ENCODE peak calls at places on chromosomes 2 and 18, in seven cellular contexts. One of them, this sample, is unnamed.
A peak's percentile ranks its signal among the peaks of the same experiment; 100 is the strongest.

GRCh38 chr2:25369439-25369838 is 27.7 kb upstream of the DNMT3A start:
- DNase-seq in hepatocyte: no peak
- DNase-seq in GM04503: no peak
- DNase-seq in psoas muscle: no peak
- DNase-seq in right cardiac atrium: no peak
- DNase-seq in lung: no peak
- DNase-seq in substantia nigra: no peak
- DNase-seq in this sample: no peak

GRCh38 chr2:10043256-10043905 is at the start of gene KLF11:
- DNase-seq in hepatocyte: peak; percentile 97
- DNase-seq in GM04503: no peak
- DNase-seq in psoas muscle: peak; percentile 97
- DNase-seq in right cardiac atrium: peak; percentile 98
- DNase-seq in lung: peak; percentile 88
- DNase-seq in substantia nigra: peak; percentile 68
- DNase-seq in this sample: peak; percentile 94

GRCh38 chr2:20448246-20449046 is 1.6 kb downstream of the RHOB start:
- DNase-seq in hepatocyte: no peak
- DNase-seq in GM04503: no peak
- DNase-seq in psoas muscle: no peak
- DNase-seq in right cardiac atrium: peak; percentile 71
- DNase-seq in lung: no peak
- DNase-seq in substantia nigra: peak; percentile 35
- DNase-seq in this sample: no peak

GRCh38 chr2:177059313-177059712 is 153.3 kb upstream of the HNRNPA3 start:
- DNase-seq in hepatocyte: no peak
- DNase-seq in GM04503: no peak
- DNase-seq in psoas muscle: no peak
- DNase-seq in right cardiac atrium: no peak
- DNase-seq in lung: no peak
- DNase-seq in substantia nigra: no peak
- DNase-seq in this sample: no peak

GRCh38 chr2:240891492-240892340 is 4.2 kb downstream of the MAB21L4 start:
- DNase-seq in hepatocyte: no peak
- DNase-seq in GM04503: no peak
- DNase-seq in psoas muscle: no peak
- DNase-seq in right cardiac atrium: peak; percentile 47
- DNase-seq in lung: no peak
- DNase-seq in substantia nigra: no peak
- DNase-seq in this sample: no peak

GRCh38 chr2:73935641-73936040 is 9.0 kb downstream of the DGUOK start:
- DNase-seq in hepatocyte: no peak
- DNase-seq in GM04503: no peak
- DNase-seq in psoas muscle: no peak
- DNase-seq in right cardiac atrium: no peak
- DNase-seq in lung: no peak
- DNase-seq in substantia nigra: no peak
- DNase-seq in this sample: no peak

GRCh38 chr2:120632796-120633646 is 102.6 kb upstream of the GLI2 start:
- DNase-seq in hepatocyte: no peak
- DNase-seq in GM04503: no peak
- DNase-seq in psoas muscle: no peak
- DNase-seq in right cardiac atrium: no peak
- DNase-seq in lung: no peak
- DNase-seq in substantia nigra: no peak
- DNase-seq in this sample: no peak

GRCh38 chr2:216285641-216286156 is 86.6 kb downstream of the MARCHF4 start:
- DNase-seq in hepatocyte: no peak
- DNase-seq in GM04503: no peak
- DNase-seq in psoas muscle: no peak
- DNase-seq in right cardiac atrium: no peak
- DNase-seq in lung: no peak
- DNase-seq in substantia nigra: no peak
- DNase-seq in this sample: no peak

GRCh38 chr2:210584834-210585233 is 28.4 kb downstream of the CPS1 start:
- DNase-seq in hepatocyte: peak; percentile 10
- DNase-seq in GM04503: no peak
- DNase-seq in psoas muscle: no peak
- DNase-seq in right cardiac atrium: no peak
- DNase-seq in lung: no peak
- DNase-seq in substantia nigra: no peak
- DNase-seq in this sample: peak; percentile 72

GRCh38 chr18:79030680-79031079 is 38.5 kb upstream of the ATP9B start:
- DNase-seq in hepatocyte: no peak
- DNase-seq in GM04503: no peak
- DNase-seq in psoas muscle: no peak
- DNase-seq in right cardiac atrium: no peak
- DNase-seq in lung: no peak
- DNase-seq in substantia nigra: no peak
- DNase-seq in this sample: no peak

GRCh38 chr18:62341423-62341920 is 16.4 kb downstream of the TNFRSF11A start:
- DNase-seq in hepatocyte: no peak
- DNase-seq in GM04503: no peak
- DNase-seq in psoas muscle: no peak
- DNase-seq in right cardiac atrium: no peak
- DNase-seq in lung: no peak
- DNase-seq in substantia nigra: no peak
- DNase-seq in this sample: no peak

GRCh38 chr2:190996338-190996946 is 17.5 kb downstream of the STAT1 start:
- DNase-seq in hepatocyte: peak; percentile 34
- DNase-seq in GM04503: no peak
- DNase-seq in psoas muscle: no peak
- DNase-seq in right cardiac atrium: peak; percentile 33
- DNase-seq in lung: no peak
- DNase-seq in substantia nigra: no peak
- DNase-seq in this sample: peak; percentile 66

GRCh38 chr18:7720395-7720794 is 153.3 kb downstream of the PTPRM start:
- DNase-seq in hepatocyte: no peak
- DNase-seq in GM04503: no peak
- DNase-seq in psoas muscle: no peak
- DNase-seq in right cardiac atrium: no peak
- DNase-seq in lung: no peak
- DNase-seq in substantia nigra: no peak
- DNase-seq in this sample: no peak

GRCh38 chr2:64330281-64330680 is 123.7 kb upstream of the LGALSL start:
- DNase-seq in hepatocyte: no peak
- DNase-seq in GM04503: no peak
- DNase-seq in psoas muscle: no peak
- DNase-seq in right cardiac atrium: no peak
- DNase-seq in lung: no peak
- DNase-seq in substantia nigra: no peak
- DNase-seq in this sample: no peak

GRCh38 chr2:118842687-118843491 is 4.6 kb downstream of the EN1 start:
- DNase-seq in hepatocyte: no peak
- DNase-seq in GM04503: no peak
- DNase-seq in psoas muscle: no peak
- DNase-seq in right cardiac atrium: no peak
- DNase-seq in lung: no peak
- DNase-seq in substantia nigra: no peak
- DNase-seq in this sample: no peak

GRCh38 chr18:9103488-9103887 is 989 bp downstream of the NDUFV2 start:
- DNase-seq in hepatocyte: peak; percentile 33
- DNase-seq in GM04503: no peak
- DNase-seq in psoas muscle: no peak
- DNase-seq in right cardiac atrium: no peak
- DNase-seq in lung: no peak
- DNase-seq in substantia nigra: no peak
- DNase-seq in this sample: peak; percentile 49

GRCh38 chr2:234463626-234464290 is 33.1 kb downstream of the ARL4C start:
- DNase-seq in hepatocyte: peak; percentile 71
- DNase-seq in GM04503: no peak
- DNase-seq in psoas muscle: no peak
- DNase-seq in right cardiac atrium: no peak
- DNase-seq in lung: peak; percentile 34
- DNase-seq in substantia nigra: no peak
- DNase-seq in this sample: peak; percentile 97

GRCh38 chr18:77099501-77100370 is 32.8 kb downstream of the MBP start:
- DNase-seq in hepatocyte: no peak
- DNase-seq in GM04503: no peak
- DNase-seq in psoas muscle: no peak
- DNase-seq in right cardiac atrium: no peak
- DNase-seq in lung: no peak
- DNase-seq in substantia nigra: no peak
- DNase-seq in this sample: no peak

GRCh38 chr18:50189160-50189559 is 5.8 kb downstream of the MYO5B start:
- DNase-seq in hepatocyte: no peak
- DNase-seq in GM04503: no peak
- DNase-seq in psoas muscle: no peak
- DNase-seq in right cardiac atrium: no peak
- DNase-seq in lung: no peak
- DNase-seq in substantia nigra: no peak
- DNase-seq in this sample: no peak

GRCh38 chr2:204116154-204116792 is 179.7 kb downstream of the ICOS start:
- DNase-seq in hepatocyte: no peak
- DNase-seq in GM04503: no peak
- DNase-seq in psoas muscle: no peak
- DNase-seq in right cardiac atrium: no peak
- DNase-seq in lung: no peak
- DNase-seq in substantia nigra: no peak
- DNase-seq in this sample: no peak

GRCh38 chr2:237279012-237279768 is 134.8 kb downstream of the COL6A3 start:
- DNase-seq in hepatocyte: no peak
- DNase-seq in GM04503: no peak
- DNase-seq in psoas muscle: no peak
- DNase-seq in right cardiac atrium: no peak
- DNase-seq in lung: no peak
- DNase-seq in substantia nigra: no peak
- DNase-seq in this sample: no peak

GRCh38 chr2:230137902-230138539 is 69.3 kb upstream of the SLC16A14 start:
- DNase-seq in hepatocyte: no peak
- DNase-seq in GM04503: no peak
- DNase-seq in psoas muscle: no peak
- DNase-seq in right cardiac atrium: no peak
- DNase-seq in lung: no peak
- DNase-seq in substantia nigra: no peak
- DNase-seq in this sample: no peak

GRCh38 chr2:69395866-69396265 is 8.8 kb upstream of the GFPT1 start:
- DNase-seq in hepatocyte: no peak
- DNase-seq in GM04503: no peak
- DNase-seq in psoas muscle: no peak
- DNase-seq in right cardiac atrium: no peak
- DNase-seq in lung: no peak
- DNase-seq in substantia nigra: no peak
- DNase-seq in this sample: no peak

GRCh38 chr2:239443666-239444567 is 43.1 kb upstream of the HDAC4 start:
- DNase-seq in hepatocyte: no peak
- DNase-seq in GM04503: peak; percentile 31
- DNase-seq in psoas muscle: no peak
- DNase-seq in right cardiac atrium: no peak
- DNase-seq in lung: no peak
- DNase-seq in substantia nigra: no peak
- DNase-seq in this sample: peak; percentile 33

GRCh38 chr2:210189452-210190143 is 18.4 kb upstream of the KANSL1L start:
- DNase-seq in hepatocyte: no peak
- DNase-seq in GM04503: no peak
- DNase-seq in psoas muscle: no peak
- DNase-seq in right cardiac atrium: no peak
- DNase-seq in lung: no peak
- DNase-seq in substantia nigra: no peak
- DNase-seq in this sample: peak; percentile 64

This sample was measured in DMS53.